ENCODE peak calls at places on chromosomes 5 and 9, in seven cellular contexts. D is GM04503, A is heart right ventricle, B is midbrain, N is PC-9, F is GM10248, U is chondrocyte. T is an unnamed sample.

GRCh38 chr5:140223567-140223966 is 48.6 kb downstream of the CYSTM1 start:
- DNase-seq in D (no peak), A (no peak), B (no peak), N (no peak), F (no peak), U (no peak), T (no peak)

GRCh38 chr5:77087484-77088291 is 603 bp upstream of the ZBED3 start:
- DNase-seq in D (no peak), A (peak; percentile 27), B (peak; percentile 75), N (peak; percentile 3), F (no peak), U (no peak), T (no peak)

GRCh38 chr9:108636023-108636422 is 219.8 kb downstream of the ACTL7B start:
- DNase-seq in D (no peak), A (no peak), B (no peak), N (no peak), F (no peak), U (no peak), T (no peak)

GRCh38 chr5:96934695-96935555 is 955 bp upstream of the LNPEP start:
- DNase-seq in D (peak; percentile 77), A (peak; percentile 93), B (peak; percentile 90), N (peak; percentile 97), F (peak; percentile 86), U (peak; percentile 96), T (peak; percentile 90)

GRCh38 chr9:95924955-95925354 is 49.5 kb downstream of the ERCC6L2 start:
- DNase-seq in D (no peak), A (no peak), B (no peak), N (no peak), F (no peak), U (no peak), T (no peak)

GRCh38 chr5:4831325-4831724 is 308.8 kb upstream of the ADAMTS16 start:
- DNase-seq in D (no peak), A (no peak), B (no peak), N (no peak), F (no peak), U (no peak), T (no peak)

GRCh38 chr5:154308457-154309360 is 118.2 kb downstream of the GALNT10 start:
- DNase-seq in D (peak; percentile 65), A (no peak), B (no peak), N (no peak), F (no peak), U (no peak), T (no peak)

GRCh38 chr5:158801286-158801685 is 298.4 kb downstream of the EBF1 start:
- DNase-seq in D (no peak), A (no peak), B (no peak), N (no peak), F (no peak), U (no peak), T (peak; percentile 70)

GRCh38 chr9:6997330-6997729 is 239.6 kb downstream of the KDM4C start:
- DNase-seq in D (peak; percentile 6), A (no peak), B (no peak), N (no peak), F (no peak), U (no peak), T (no peak)

GRCh38 chr5:180607861-180608571 is 16.7 kb upstream of the SCGB3A1 start:
- DNase-seq in D (no peak), A (no peak), B (no peak), N (peak; percentile 25), F (no peak), U (peak; percentile 69), T (no peak)

GRCh38 chr9:5516453-5517220 is 6.3 kb downstream of the PDCD1LG2 start:
- DNase-seq in D (no peak), A (no peak), B (no peak), N (no peak), F (no peak), U (no peak), T (no peak)

GRCh38 chr9:72362680-72363139 is 2.3 kb downstream of the ZFAND5 start:
- DNase-seq in D (peak; percentile 49), A (peak; percentile 17), B (peak; percentile 93), N (no peak), F (peak; percentile 50), U (no peak), T (no peak)

GRCh38 chr5:135206862-135207261 is 172.8 kb upstream of the PITX1 start:
- DNase-seq in D (no peak), A (no peak), B (no peak), N (no peak), F (no peak), U (no peak), T (no peak)

GRCh38 chr5:136001531-136001930 is 27.3 kb upstream of the TGFBI start:
- DNase-seq in D (peak; percentile 93), A (no peak), B (no peak), N (no peak), F (no peak), U (no peak), T (no peak)